ENCODE peak calls at places on chromosome 11, in eight cellular contexts. One of them, this sample, is unnamed.

GRCh38 chr11:58658553-58659080 is 36.2 kb downstream of the CNTF start:
- DNase-seq in thoracic aorta: no peak
- DNase-seq in breast epithelium: no peak
- DNase-seq in NCI-H460: no peak
- DNase-seq in HTR-8/SVneo: no peak
- DNase-seq in AG10803: no peak
- DNase-seq in CD4-positive, CD25-positive, alpha-beta regulatory T cell: no peak
- DNase-seq in activated CD8-positive, alpha-beta memory T cell treated with anti-CD3 and anti-CD28 coated beads for 4 hours: no peak
- DNase-seq in this sample: no peak

GRCh38 chr11:59206635-59207034 is 6.1 kb downstream of the MPEG1 start:
- DNase-seq in activated CD8-positive, alpha-beta memory T cell treated with anti-CD3 and anti-CD28 coated beads for 4 hours: no peak
- DNase-seq in HTR-8/SVneo: peak; percentile 46
- DNase-seq in thoracic aorta: no peak
- DNase-seq in AG10803: peak; percentile 35
- DNase-seq in breast epithelium: no peak
- DNase-seq in NCI-H460: peak; percentile 51
- DNase-seq in CD4-positive, CD25-positive, alpha-beta regulatory T cell: no peak
- DNase-seq in this sample: no peak

GRCh38 chr11:26187639-26188038 is 144.3 kb upstream of the ANO3 start:
- DNase-seq in activated CD8-positive, alpha-beta memory T cell treated with anti-CD3 and anti-CD28 coated beads for 4 hours: no peak
- DNase-seq in thoracic aorta: no peak
- DNase-seq in AG10803: peak; percentile 88
- DNase-seq in CD4-positive, CD25-positive, alpha-beta regulatory T cell: no peak
- DNase-seq in HTR-8/SVneo: peak; percentile 10
- DNase-seq in breast epithelium: no peak
- DNase-seq in NCI-H460: no peak
- DNase-seq in this sample: no peak

GRCh38 chr11:130213143-130213978 is 53.8 kb downstream of the ST14 start:
- DNase-seq in thoracic aorta: no peak
- DNase-seq in breast epithelium: peak; percentile 25
- DNase-seq in AG10803: no peak
- DNase-seq in HTR-8/SVneo: peak; percentile 55
- DNase-seq in NCI-H460: peak; percentile 26
- DNase-seq in CD4-positive, CD25-positive, alpha-beta regulatory T cell: peak; percentile 48
- DNase-seq in activated CD8-positive, alpha-beta memory T cell treated with anti-CD3 and anti-CD28 coated beads for 4 hours: peak; percentile 44
- DNase-seq in this sample: peak; percentile 69

GRCh38 chr11:12017243-12017678 is 8.8 kb upstream of the DKK3 start:
- DNase-seq in AG10803: peak; percentile 86
- DNase-seq in activated CD8-positive, alpha-beta memory T cell treated with anti-CD3 and anti-CD28 coated beads for 4 hours: no peak
- DNase-seq in CD4-positive, CD25-positive, alpha-beta regulatory T cell: no peak
- DNase-seq in NCI-H460: no peak
- DNase-seq in breast epithelium: no peak
- DNase-seq in HTR-8/SVneo: no peak
- DNase-seq in thoracic aorta: no peak
- DNase-seq in this sample: no peak

GRCh38 chr11:103842795-103843194 is 193.6 kb upstream of the DDI1 start:
- DNase-seq in thoracic aorta: no peak
- DNase-seq in CD4-positive, CD25-positive, alpha-beta regulatory T cell: no peak
- DNase-seq in HTR-8/SVneo: no peak
- DNase-seq in AG10803: peak; percentile 79
- DNase-seq in NCI-H460: no peak
- DNase-seq in breast epithelium: no peak
- DNase-seq in activated CD8-positive, alpha-beta memory T cell treated with anti-CD3 and anti-CD28 coated beads for 4 hours: no peak
- DNase-seq in this sample: no peak

GRCh38 chr11:130528301-130528651 is 79.8 kb downstream of the ADAMTS15 start:
- DNase-seq in CD4-positive, CD25-positive, alpha-beta regulatory T cell: no peak
- DNase-seq in thoracic aorta: no peak
- DNase-seq in HTR-8/SVneo: no peak
- DNase-seq in breast epithelium: no peak
- DNase-seq in AG10803: no peak
- DNase-seq in activated CD8-positive, alpha-beta memory T cell treated with anti-CD3 and anti-CD28 coated beads for 4 hours: no peak
- DNase-seq in NCI-H460: no peak
- DNase-seq in this sample: no peak

GRCh38 chr11:86800076-86800955 is at the start of gene PRSS23:
- DNase-seq in AG10803: peak; percentile 61
- DNase-seq in thoracic aorta: no peak
- DNase-seq in NCI-H460: peak; percentile 67
- DNase-seq in HTR-8/SVneo: peak; percentile 74
- DNase-seq in CD4-positive, CD25-positive, alpha-beta regulatory T cell: no peak
- DNase-seq in activated CD8-positive, alpha-beta memory T cell treated with anti-CD3 and anti-CD28 coated beads for 4 hours: no peak
- DNase-seq in breast epithelium: no peak
- DNase-seq in this sample: peak; percentile 0

GRCh38 chr11:30758946-30759501 is 172.9 kb upstream of the MPPED2 start:
- DNase-seq in AG10803: no peak
- DNase-seq in CD4-positive, CD25-positive, alpha-beta regulatory T cell: no peak
- DNase-seq in HTR-8/SVneo: no peak
- DNase-seq in activated CD8-positive, alpha-beta memory T cell treated with anti-CD3 and anti-CD28 coated beads for 4 hours: no peak
- DNase-seq in breast epithelium: no peak
- DNase-seq in NCI-H460: no peak
- DNase-seq in thoracic aorta: no peak
- DNase-seq in this sample: no peak

GRCh38 chr11:71294846-71295600 is 42.6 kb upstream of the SHANK2 start:
- DNase-seq in thoracic aorta: no peak
- DNase-seq in HTR-8/SVneo: no peak
- DNase-seq in breast epithelium: peak; percentile 7
- DNase-seq in AG10803: no peak
- DNase-seq in CD4-positive, CD25-positive, alpha-beta regulatory T cell: no peak
- DNase-seq in NCI-H460: no peak
- DNase-seq in activated CD8-positive, alpha-beta memory T cell treated with anti-CD3 and anti-CD28 coated beads for 4 hours: no peak
- DNase-seq in this sample: no peak

This sample was measured in naive B cell.